ENCODE peak calls at places on chromosomes 16 and 17, in five cellular contexts. Q is thoracic aorta, R is B cell, Z is ascending aorta, M is heart left ventricle. N is an unnamed sample.

GRCh38 chr16:47920709-47921108 is 235.1 kb downstream of the ABCC12 start:
- DNase-seq in R (no peak), Z (no peak), Q (no peak), M (no peak), N (no peak)

GRCh38 chr17:81546906-81547613 is 5.1 kb downstream of the FAAP100 start:
- DNase-seq in M (no peak), R (no peak), Q (no peak), Z (no peak), N (no peak)

GRCh38 chr16:15636392-15636873 is 6.5 kb downstream of the MARF1 start:
- DNase-seq in Q (no peak), R (peak), M (no peak), Z (no peak), N (no peak)

GRCh38 chr16:49338867-49339266 is 34.7 kb upstream of the C16orf78 start:
- DNase-seq in M (no peak), R (no peak), Z (no peak), Q (no peak), N (no peak)

GRCh38 chr16:25065899-25066298 is 45.6 kb upstream of the LCMT1 start:
- DNase-seq in R (no peak), Z (no peak), M (no peak), Q (no peak), N (no peak)

GRCh38 chr17:55171634-55172328 is 93.0 kb upstream of the HLF start:
- DNase-seq in M (no peak), R (no peak), Z (no peak), Q (no peak), N (no peak)

GRCh38 chr16:12348733-12349704 is 372.5 kb downstream of the SNX29 start:
- DNase-seq in M (no peak), Q (no peak), Z (no peak), R (no peak), N (no peak)

GRCh38 chr16:75265911-75266701 is 14.7 kb upstream of the BCAR1 start:
- DNase-seq in M (peak), Q (no peak), Z (peak), R (no peak), N (peak)

GRCh38 chr17:82172461-82173160 is 40.0 kb downstream of the CCDC57 start:
- DNase-seq in R (peak), M (no peak), Z (no peak), Q (no peak), N (no peak)

GRCh38 chr17:42531455-42532354 is 4.3 kb upstream of the NAGLU start:
- DNase-seq in Z (peak), R (peak), M (peak), Q (no peak), N (peak)

GRCh38 chr16:68357923-68358322 is 47.1 kb downstream of the PRMT7 start:
- DNase-seq in M (no peak), Z (no peak), Q (no peak), R (no peak), N (no peak)

GRCh38 chr16:24754543-24754942 is 25.1 kb downstream of the TNRC6A start:
- DNase-seq in Q (no peak), R (no peak), M (no peak), Z (no peak), N (no peak)

GRCh38 chr16:1942810-1943726 is at the start of gene MSRB1:
- DNase-seq in Q (peak), M (peak), Z (peak), R (peak), N (peak)

GRCh38 chr17:17628388-17629008 is 37.0 kb upstream of the PEMT start:
- DNase-seq in Q (no peak), R (peak), M (no peak), Z (no peak), N (no peak)

DNA sequence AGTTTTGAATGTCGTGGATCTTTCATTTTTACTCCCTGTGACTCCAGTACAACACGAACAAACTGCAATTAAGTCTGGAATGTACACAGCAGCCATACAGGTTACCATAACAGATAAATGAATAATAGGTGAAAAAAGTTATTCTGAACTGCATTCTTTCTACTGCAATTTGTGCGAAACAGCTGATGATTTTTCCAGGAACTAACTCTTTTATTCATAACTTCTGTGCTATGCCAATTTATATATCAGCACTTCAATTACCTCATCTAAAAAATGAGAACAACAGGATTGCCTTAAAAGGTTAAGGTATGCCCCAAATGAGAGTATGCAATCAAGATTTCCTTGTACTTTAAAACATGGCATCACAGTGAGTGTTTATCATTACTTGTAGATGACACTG is 238.9 kb downstream of the CDH8 start:
- DNase-seq in M (no peak), Q (no peak), R (no peak), Z (no peak), N (no peak)
- TF ChIP-seq CTCF in M (no peak), Q (no peak), R (no peak), Z (no peak), N (no peak)

GRCh38 chr17:53191878-53192277 is 630.8 kb upstream of the KIF2B start:
- DNase-seq in Q (no peak), M (no peak), R (no peak), Z (no peak), N (no peak)
- TF ChIP-seq CTCF in Q (no peak), M (no peak), R (no peak), Z (no peak), N (no peak)

GRCh38 chr16:74160759-74161158 is 135.9 kb upstream of the PSMD7 start:
- DNase-seq in M (no peak), Z (no peak), R (no peak), Q (no peak), N (no peak)
- TF ChIP-seq CTCF in M (no peak), Z (no peak), R (no peak), Q (no peak), N (no peak)

GRCh38 chr17:978110-979093 is 1.2 kb downstream of the NXN start:
- DNase-seq in Z (no peak), M (peak), Q (no peak), R (no peak), N (peak)
- TF ChIP-seq CTCF in Z (no peak), M (no peak), Q (no peak), R (no peak), N (no peak)

N was measured in neural progenitor cell.